ENCODE peak calls at places on chromosomes 4 and X, in six cellular contexts. L is HCT116, X is memory B cell, T is kidney tubule cell, K is GM23338, D is IMR-90. R is an unnamed sample.

GRCh38 chr4:119299221-119300071 is 22.5 kb downstream of the FABP2 start:
- DNase-seq in L (no peak), X (no peak), T (peak; percentile 41), K (peak; percentile 7), D (peak; percentile 28), R (no peak)

GRCh38 chr4:169229571-169230028 is 41.2 kb downstream of the SH3RF1 start:
- DNase-seq in L (peak; percentile 94), X (no peak), T (peak; percentile 91), K (no peak), D (peak; percentile 96), R (peak; percentile 42)

GRCh38 chrX:43641691-43642090 is 14.4 kb upstream of the MAOA start:
- DNase-seq in L (no peak), X (no peak), T (no peak), K (no peak), D (no peak), R (no peak)

GRCh38 chr4:168777277-168777965 is 232.6 kb downstream of the CBR4 start:
- DNase-seq in L (no peak), X (no peak), T (no peak), K (no peak), D (no peak), R (no peak)

GRCh38 chrX:149950681-149951080 is 12.4 kb upstream of the EOLA2 start:
- DNase-seq in L (peak; percentile 45), X (no peak), T (peak; percentile 46), K (peak; percentile 20), D (peak; percentile 67), R (peak; percentile 1)

GRCh38 chrX:9180623-9181022 is 146.7 kb upstream of the FAM9B start:
- DNase-seq in L (no peak), X (no peak), T (no peak), K (peak; percentile 59), D (no peak), R (no peak)

GRCh38 chr4:48698029-48698901 is 81.8 kb downstream of the FRYL start:
- DNase-seq in L (peak; percentile 44), X (no peak), T (peak; percentile 90), K (no peak), D (peak; percentile 85), R (no peak)

GRCh38 chr4:109622581-109622980 is 62.5 kb downstream of the MCUB start:
- DNase-seq in L (no peak), X (no peak), T (no peak), K (no peak), D (no peak), R (no peak)

GRCh38 chrX:33357606-33358005 is 146.3 kb upstream of the DMD start:
- DNase-seq in L (no peak), X (no peak), T (no peak), K (no peak), D (no peak), R (no peak)

GRCh38 chrX:54785901-54786300 is 12.2 kb downstream of the ITIH6 start:
- DNase-seq in L (no peak), X (no peak), T (peak; percentile 3), K (peak; percentile 41), D (no peak), R (no peak)

GRCh38 chr4:111066887-111067286 is 444.0 kb upstream of the PITX2 start:
- DNase-seq in L (no peak), X (no peak), T (peak; percentile 72), K (no peak), D (peak; percentile 39), R (no peak)

GRCh38 chr4:172998527-172999469 is 169.8 kb upstream of the GALNT7 start:
- DNase-seq in L (no peak), X (no peak), T (peak; percentile 84), K (peak; percentile 19), D (peak; percentile 79), R (no peak)

GRCh38 chr4:78293348-78293747 is 236.2 kb downstream of the FRAS1 start:
- DNase-seq in L (no peak), X (no peak), T (peak; percentile 22), K (no peak), D (peak; percentile 8), R (no peak)

GRCh38 chrX:48492293-48492910 is 16.4 kb upstream of the PORCN start:
- DNase-seq in L (no peak), X (no peak), T (peak; percentile 50), K (no peak), D (peak; percentile 35), R (no peak)

GRCh38 chr4:145808848-145809512 is 129.0 kb downstream of the C4orf51 start:
- DNase-seq in L (no peak), X (no peak), T (no peak), K (no peak), D (no peak), R (no peak)

GRCh38 chr4:1053080-1053661 is 41.7 kb downstream of the FGFRL1 start:
- DNase-seq in L (no peak), X (no peak), T (no peak), K (no peak), D (peak; percentile 86), R (no peak)